ENCODE peak calls at places on chromosomes 1 and 21, in nine cellular contexts. B is IMR-90, E is heart left ventricle, D is breast epithelium, Z is stomach, G is body of pancreas, H is tibial nerve, Q is endothelial cell of umbilical vein, L is adrenal gland. P is an unnamed sample.

GRCh38 chr1:58802640-58803476 is 19.0 kb upstream of the JUN start:
- DNase-seq in D (no peak), Q (no peak), Z (no peak), H (no peak), E (no peak), L (peak; percentile 77), B (no peak), G (peak; percentile 30), P (no peak)

GRCh38 chr1:205572426-205572825 is 59.4 kb downstream of the ELK4 start:
- DNase-seq in B (no peak), Z (peak; percentile 23), Q (no peak), H (no peak), G (no peak), D (no peak), L (no peak), E (peak; percentile 2), P (no peak)

GRCh38 chr1:173388352-173388751 is 88.8 kb upstream of the PRDX6 start:
- DNase-seq in E (no peak), B (no peak), D (no peak), Z (no peak), L (no peak), Q (no peak), H (no peak), G (no peak), P (no peak)

GRCh38 chr1:61005572-61006386 is 76.6 kb upstream of the NFIA start:
- DNase-seq in Z (no peak), L (no peak), D (no peak), Q (no peak), G (peak; percentile 3), E (no peak), B (no peak), H (no peak), P (no peak)

GRCh38 chr1:3366181-3367051 is 88.0 kb upstream of the ARHGEF16 start:
- DNase-seq in D (no peak), H (no peak), L (no peak), B (peak; percentile 10), E (peak; percentile 40), Q (no peak), G (no peak), Z (no peak), P (no peak)

GRCh38 chr1:12581179-12581578 is 36.8 kb downstream of the DHRS3 start:
- DNase-seq in E (no peak), Z (no peak), G (no peak), H (no peak), D (no peak), Q (no peak), L (no peak), B (no peak), P (no peak)

GRCh38 chr1:53188099-53188498 is 8.5 kb upstream of the CPT2 start:
- DNase-seq in L (no peak), Z (no peak), E (no peak), B (peak; percentile 55), H (no peak), Q (no peak), D (no peak), G (no peak), P (no peak)

GRCh38 chr1:228365321-228366061 is 41.1 kb downstream of the TRIM11 start:
- DNase-seq in H (no peak), D (no peak), E (no peak), Q (no peak), G (no peak), Z (no peak), B (no peak), L (no peak), P (no peak)

GRCh38 chr21:16211339-16212303 is 481.8 kb downstream of the USP25 start:
- DNase-seq in Z (no peak), D (no peak), H (no peak), Q (peak; percentile 37), E (no peak), L (no peak), G (no peak), B (peak; percentile 1), P (no peak)

GRCh38 chr1:218750216-218750970 is 405.3 kb downstream of the TGFB2 start:
- DNase-seq in E (no peak), D (no peak), B (no peak), Z (no peak), H (no peak), G (no peak), L (no peak), Q (no peak), P (no peak)

GRCh38 chr1:228457396-228458176 is 29.6 kb upstream of the RNF187 start:
- DNase-seq in D (peak; percentile 85), G (peak; percentile 92), B (peak; percentile 99), H (peak; percentile 75), E (peak; percentile 86), L (peak; percentile 94), Q (peak; percentile 99), Z (peak; percentile 81), P (peak; percentile 89)

GRCh38 chr1:36342426-36343185 is 19.2 kb upstream of the EVA1B start:
- DNase-seq in Z (peak; percentile 52), E (peak; percentile 63), H (peak; percentile 39), L (peak; percentile 64), D (no peak), G (peak; percentile 39), B (peak; percentile 67), Q (peak; percentile 95), P (no peak)

GRCh38 chr1:200051620-200052019 is 24.1 kb downstream of the NR5A2 start:
- DNase-seq in E (no peak), Z (no peak), H (no peak), G (no peak), Q (no peak), D (no peak), B (no peak), L (no peak), P (no peak)
- H3K4me1 ChIP-seq in E (no peaks in the 10 kb centered on the region), Z (no peaks in the 10 kb centered on the region), H (no peaks in the 10 kb centered on the region), G (peaks cover 86% of the 10 kb centered on the region), Q (no peaks in the 10 kb centered on the region), D (no peaks in the 10 kb centered on the region), B (no peaks in the 10 kb centered on the region), L (no peaks in the 10 kb centered on the region), P (no peaks in the 10 kb centered on the region)

GRCh38 chr21:43644609-43645008 is 14.7 kb downstream of the HSF2BP start:
- DNase-seq in G (no peak), H (no peak), D (no peak), Q (peak; percentile 59), B (peak; percentile 67), L (peak; percentile 33), Z (no peak), E (no peak), P (no peak)
- TF ChIP-seq POLR2A in G (no peak), H (no peak), D (no peak), Q (no peak), B (no peak), L (no peak), Z (no peak), E (no peak), P (no peak)

DNA sequence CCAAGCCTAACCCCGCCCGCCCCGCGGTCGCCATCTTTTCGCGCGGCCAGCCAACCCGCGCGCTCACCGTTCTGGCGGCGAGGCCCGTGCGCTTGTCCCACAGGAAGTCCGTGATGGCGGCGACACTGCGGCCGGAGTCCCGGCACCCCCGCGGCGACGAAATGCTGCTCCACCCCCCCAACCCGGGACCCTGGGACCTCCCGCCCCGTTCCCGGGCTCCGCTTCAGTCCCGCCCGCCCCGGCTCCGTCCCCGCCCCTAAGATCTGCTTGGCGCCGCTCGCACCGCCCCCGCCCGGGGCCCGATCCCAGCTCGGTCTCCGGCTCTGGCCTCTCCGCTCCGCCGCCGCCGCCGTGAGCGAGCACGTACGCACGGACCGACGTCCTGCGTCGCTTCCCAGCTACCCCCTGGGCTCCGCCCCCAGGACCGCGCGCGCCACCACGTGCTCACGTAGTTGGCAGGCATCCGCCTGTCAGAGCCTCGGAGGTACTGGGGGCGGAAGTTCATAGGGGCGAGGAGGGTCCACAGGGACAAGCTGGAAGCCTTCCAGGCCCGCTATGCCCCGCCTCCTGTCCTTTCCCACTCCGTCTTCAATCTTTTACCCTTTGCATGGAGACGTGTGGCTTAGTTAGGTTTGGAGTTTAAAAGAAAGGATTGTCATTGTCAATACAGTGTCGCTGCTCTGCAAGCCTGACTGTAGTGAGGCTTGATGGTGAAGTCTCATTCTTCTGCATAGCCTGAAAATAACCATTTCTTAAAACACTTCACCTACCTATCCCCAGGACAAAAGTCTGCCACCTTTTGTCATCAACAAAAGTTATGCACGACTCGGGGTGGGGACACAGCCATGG is at the start of gene CLK2:
- DNase-seq in E (peak; percentile 97), Z (peak; percentile 95), L (peak; percentile 96), D (peak; percentile 94), G (peak; percentile 96), B (peak; percentile 88), H (peak; percentile 87), Q (peak; percentile 96), P (peak; percentile 92)
- H3K4me1 ChIP-seq in E (peaks cover 43% of the 10 kb centered on the region), Z (peaks cover 26% of the 10 kb centered on the region), L (peaks cover 20% of the 10 kb centered on the region), D (peaks cover 3% of the 10 kb centered on the region), G (peaks cover 32% of the 10 kb centered on the region), B (peaks cover 1% of the 10 kb centered on the region), H (peaks cover 22% of the 10 kb centered on the region), Q (peaks cover 18% of the 10 kb centered on the region), P (peaks cover 4% of the 10 kb centered on the region)

DNA sequence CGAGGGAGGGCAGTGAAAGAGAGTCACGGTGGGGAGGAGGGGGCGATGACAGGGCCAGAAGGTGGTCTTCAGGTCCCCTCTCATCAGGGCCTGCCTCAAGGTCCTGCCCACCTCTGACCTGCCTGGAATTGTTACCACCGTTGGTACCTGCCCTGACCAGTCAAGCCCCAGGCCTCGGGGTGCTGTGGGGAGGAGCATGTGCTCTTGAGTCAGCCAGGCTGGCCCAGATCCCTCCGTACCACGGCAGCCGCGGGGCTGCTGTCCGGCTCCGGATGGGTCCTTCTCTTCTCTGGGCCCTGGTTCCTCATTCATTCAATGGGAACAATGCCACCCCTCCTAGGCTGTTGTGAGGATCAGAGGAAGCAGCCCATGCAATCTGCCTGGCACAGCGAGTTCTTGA is 22.0 kb downstream of the SERINC2 start:
- DNase-seq in H (no peak), Z (peak; percentile 24), L (no peak), Q (no peak), D (no peak), G (no peak), E (no peak), B (no peak), P (no peak)
- TF ChIP-seq POLR2A in H (no peak), Z (no peak), L (no peak), Q (no peak), D (no peak), G (no peak), E (no peak), B (no peak), P (no peak)

P was measured in prostate gland.